ENCODE peak calls at places on chromosomes 11 and 22, in ten cellular contexts. F is T-cell, M is left colon, W is GM23338, A is NCI-H1105, S is NCI-H524 treated with DMSO at 0.1 percent for 48 hours, C is NCI-H187, D is mammary epithelial cell, R is left cardiac atrium, Q is iPS-NIHi11. J is an unnamed sample.

GRCh38 chr11:93081694-93082093 is 112.2 kb downstream of the MTNR1B start:
- DNase-seq in D (no peak), M (no peak), A (no peak), W (peak; percentile 16), F (no peak), R (no peak), Q (peak; percentile 29), C (no peak), S (no peak), J (no peak)

GRCh38 chr11:7204778-7205177 is 46.9 kb upstream of the SYT9 start:
- DNase-seq in S (no peak), W (no peak), M (no peak), C (no peak), A (no peak), D (peak; percentile 5), R (no peak), F (no peak), Q (no peak), J (no peak)

GRCh38 chr11:4063348-4063747 is 31.3 kb upstream of the RRM1 start:
- DNase-seq in R (no peak), M (no peak), Q (no peak), A (no peak), C (no peak), F (no peak), D (no peak), S (no peak), W (no peak), J (no peak)

GRCh38 chr11:13339196-13340153 is 61.9 kb downstream of the BMAL1 start:
- DNase-seq in Q (no peak), M (no peak), R (no peak), S (no peak), W (no peak), A (no peak), C (no peak), D (peak; percentile 83), F (peak; percentile 29), J (no peak)

GRCh38 chr11:5489571-5490357 is 1.3 kb downstream of the OR52D1 start:
- DNase-seq in M (no peak), R (no peak), C (no peak), D (no peak), F (no peak), W (no peak), Q (no peak), S (no peak), A (no peak), J (no peak)

GRCh38 chr11:44032304-44033085 is 15.3 kb upstream of the ACCSL start:
- DNase-seq in Q (no peak), A (no peak), W (no peak), D (no peak), M (peak; percentile 30), F (no peak), C (no peak), S (no peak), R (peak; percentile 73), J (no peak)

GRCh38 chr11:115304774-115305472 is 199.3 kb downstream of the CADM1 start:
- DNase-seq in Q (no peak), M (no peak), A (no peak), D (peak; percentile 64), F (no peak), C (no peak), S (no peak), R (no peak), W (no peak), J (no peak)

GRCh38 chr11:34619062-34619516 is 1.8 kb upstream of the EHF start:
- DNase-seq in W (no peak), S (no peak), A (no peak), C (no peak), M (no peak), R (no peak), D (no peak), F (no peak), Q (no peak), J (no peak)

GRCh38 chr11:86800076-86800955 is at the start of gene PRSS23:
- DNase-seq in Q (peak; percentile 86), C (peak; percentile 10), W (peak; percentile 67), R (peak; percentile 80), S (no peak), A (peak; percentile 61), D (peak; percentile 57), F (no peak), M (peak; percentile 73), J (peak; percentile 77)

GRCh38 chr11:134345237-134345550 is 13.4 kb downstream of the GLB1L2 start:
- DNase-seq in D (no peak), S (no peak), C (no peak), W (no peak), M (no peak), R (no peak), A (no peak), Q (no peak), F (no peak), J (no peak)

GRCh38 chr11:65492637-65493366 is 6.0 kb upstream of the MALAT1 start:
- DNase-seq in R (peak; percentile 93), F (no peak), C (no peak), M (peak; percentile 90), W (peak; percentile 20), S (no peak), Q (no peak), D (peak; percentile 82), A (no peak), J (peak; percentile 88)

GRCh38 chr22:23970816-23971482 is 3.3 kb downstream of the DDT start:
- DNase-seq in M (no peak), Q (no peak), W (no peak), D (no peak), F (no peak), A (no peak), S (no peak), R (no peak), C (no peak), J (no peak)

GRCh38 chr11:86302092-86302793 is at the start of gene HIKESHI:
- DNase-seq in W (peak; percentile 99), S (peak; percentile 88), M (peak; percentile 100), Q (peak; percentile 93), R (peak; percentile 100), A (peak; percentile 99), D (peak; percentile 95), F (peak; percentile 92), C (peak; percentile 91), J (peak; percentile 100)

GRCh38 chr11:80136991-80137390 is 696.2 kb upstream of the TENM4 start:
- DNase-seq in M (no peak), A (no peak), W (no peak), S (no peak), Q (no peak), R (no peak), D (no peak), F (no peak), C (no peak), J (no peak)

GRCh38 chr11:71946144-71946571 is 17.3 kb downstream of the RNF121 start:
- DNase-seq in F (no peak), S (no peak), R (no peak), W (no peak), D (peak; percentile 82), Q (no peak), A (no peak), M (no peak), C (no peak), J (no peak)

GRCh38 chr11:2247496-2247895 is 22.9 kb downstream of the ASCL2 start:
- DNase-seq in S (no peak), F (no peak), A (no peak), M (no peak), Q (no peak), W (no peak), R (no peak), D (no peak), C (no peak), J (no peak)

GRCh38 chr11:1073851-1074243 is 827 bp upstream of the MUC2 start:
- DNase-seq in R (no peak), C (no peak), A (no peak), F (no peak), S (no peak), W (no peak), D (no peak), M (peak; percentile 25), Q (no peak), J (no peak)

GRCh38 chr11:111429066-111429506 is 50.0 kb upstream of the POU2AF1 start:
- DNase-seq in M (peak; percentile 56), R (peak; percentile 62), D (peak; percentile 44), F (peak; percentile 47), Q (peak; percentile 43), S (no peak), C (no peak), A (peak; percentile 47), W (peak; percentile 82), J (peak; percentile 86)

GRCh38 chr11:62546937-62547625 is 475 bp upstream of the AHNAK start:
- DNase-seq in R (peak; percentile 50), S (no peak), F (no peak), M (peak; percentile 56), Q (no peak), A (no peak), C (no peak), W (peak; percentile 60), D (peak; percentile 72), J (peak; percentile 56)

GRCh38 chr22:49156662-49157285 is 670.9 kb downstream of the BRD1 start:
- DNase-seq in M (no peak), Q (no peak), F (no peak), A (peak; percentile 97), C (peak; percentile 17), S (peak; percentile 90), W (no peak), D (no peak), R (no peak), J (peak; percentile 30)

GRCh38 chr11:65207918-65208784 is 26.4 kb downstream of the CAPN1 start:
- DNase-seq in D (no peak), C (no peak), A (no peak), Q (no peak), W (no peak), M (peak; percentile 16), R (no peak), F (no peak), S (no peak), J (no peak)

GRCh38 chr11:43948341-43949185 is 6.1 kb downstream of the C11orf96 start:
- DNase-seq in F (no peak), A (no peak), M (no peak), C (no peak), Q (no peak), S (no peak), D (no peak), R (no peak), W (no peak), J (no peak)

GRCh38 chr22:50473855-50474671 is 772 bp downstream of the SBF1 start:
- DNase-seq in W (peak; percentile 54), A (no peak), Q (peak; percentile 76), C (no peak), R (no peak), D (peak; percentile 47), F (no peak), M (no peak), S (no peak), J (peak; percentile 47)

GRCh38 chr11:45997599-45997998 is 75.1 kb downstream of the LARGE2 start:
- DNase-seq in S (no peak), W (no peak), M (no peak), C (no peak), F (no peak), A (no peak), Q (no peak), R (no peak), D (peak; percentile 25), J (no peak)

GRCh38 chr11:132850106-132850505 is 682.2 kb downstream of the OPCML start:
- DNase-seq in Q (no peak), F (no peak), R (no peak), C (no peak), S (no peak), D (no peak), A (no peak), M (no peak), W (no peak), J (no peak)